ENCODE peak calls at places on chromosome 12, in nine cellular contexts. Z is left cardiac atrium, W is globus pallidus, A is HuH-7.5, T is brain microvascular endothelial cell, J is lower leg skin, E is tibial nerve, P is A549, O is neural crest cell. M is an unnamed sample.

GRCh38 chr12:26297386-26298070 is 102.2 kb downstream of the SSPN start:
- DNase-seq in Z (no peak), W (no peak), A (no peak), T (no peak), J (no peak), E (no peak), P (no peak), O (no peak), M (no peak)

GRCh38 chr12:68163546-68164210 is 4.1 kb upstream of the IFNG start:
- DNase-seq in Z (no peak), W (no peak), A (no peak), T (no peak), J (no peak), E (no peak), P (no peak), O (no peak), M (no peak)

GRCh38 chr12:25960176-25960575 is 1.7 kb downstream of the RASSF8 start:
- DNase-seq in Z (peak), W (peak), A (no peak), T (no peak), J (no peak), E (no peak), P (peak), O (no peak), M (no peak)

GRCh38 chr12:104057771-104058197 is 6.5 kb upstream of the HCFC2 start:
- DNase-seq in Z (no peak), W (no peak), A (no peak), T (no peak), J (no peak), E (no peak), P (peak), O (no peak), M (peak)

GRCh38 chr12:82728710-82729109 is 42.0 kb downstream of the TMTC2 start:
- DNase-seq in Z (no peak), W (no peak), A (no peak), T (no peak), J (no peak), E (no peak), P (no peak), O (no peak), M (no peak)

GRCh38 chr12:9345163-9345562 is 137.0 kb upstream of the PZP start:
- DNase-seq in Z (no peak), W (no peak), A (no peak), T (no peak), J (no peak), E (no peak), P (no peak), O (no peak), M (no peak)

GRCh38 chr12:26567126-26567525 is 265.9 kb downstream of the ITPR2 start:
- DNase-seq in Z (no peak), W (no peak), A (no peak), T (no peak), J (no peak), E (no peak), P (no peak), O (no peak), M (no peak)

GRCh38 chr12:52543985-52544888 is 8.7 kb downstream of the KRT71 start:
- DNase-seq in Z (no peak), W (peak), A (no peak), T (no peak), J (no peak), E (no peak), P (peak), O (no peak), M (peak)